ENCODE peak calls at places on chromosomes 11 and 22, in five cellular contexts. D, C, L, Z and G are unnamed samples. For H3K4me1 and H3K27me3, the result is how much of the 10 kb centered on the place peaks cover.

GRCh38 chr11:80155412-80156017 is 714.7 kb upstream of the TENM4 start:
- DNase-seq in C (no peak), Z (no peak), D (no peak), L (no peak), G (no peak)

GRCh38 chr11:60945295-60945667 is 6.7 kb downstream of the SLC15A3 start:
- DNase-seq in Z (no peak), L (no peak), C (no peak), D (no peak), G (no peak)

GRCh38 chr22:29750559-29750958 is 16.2 kb downstream of the ZMAT5 start:
- DNase-seq in C (no peak), D (no peak), Z (no peak), L (no peak), G (no peak)

GRCh38 chr11:120528749-120529148 is 17.2 kb downstream of the GRIK4 start:
- DNase-seq in D (no peak), C (no peak), L (no peak), Z (no peak), G (no peak)

GRCh38 chr22:22705328-22706100 is 61.1 kb downstream of the GGTLC2 start:
- DNase-seq in C (no peak), D (no peak), L (no peak), Z (no peak), G (peak)

GRCh38 chr22:23591203-23591791 is 11.2 kb upstream of the IGLL1 start:
- DNase-seq in D (peak), L (no peak), Z (peak), C (no peak), G (no peak)

GRCh38 chr11:15123849-15124248 is 9.1 kb downstream of the INSC start:
- DNase-seq in C (no peak), D (no peak), L (no peak), Z (no peak), G (no peak)

GRCh38 chr11:118301600-118302195 is 2.8 kb upstream of the CD3E start:
- DNase-seq in C (no peak), Z (no peak), L (no peak), D (no peak), G (no peak)

GRCh38 chr11:118166641-118167040 is 9.8 kb downstream of the SCN2B start:
- DNase-seq in Z (no peak), C (peak), D (no peak), L (no peak), G (no peak)

GRCh38 chr22:24164823-24165379 is 16.4 kb upstream of the SUSD2 start:
- DNase-seq in Z (no peak), L (no peak), D (no peak), C (no peak), G (no peak)

GRCh38 chr11:102157219-102157618 is 47.0 kb downstream of the YAP1 start:
- DNase-seq in L (no peak), D (peak), Z (peak), C (no peak), G (no peak)

GRCh38 chr11:88348870-88349269 is 11.3 kb upstream of the CTSC start:
- DNase-seq in C (no peak), Z (no peak), D (no peak), L (no peak), G (no peak)

GRCh38 chr22:40210814-40211213 is 33.1 kb downstream of the TNRC6B start:
- DNase-seq in Z (no peak), L (no peak), D (no peak), C (no peak), G (no peak)

GRCh38 chr11:18312663-18313420 is 9.1 kb downstream of the HPS5 start:
- DNase-seq in D (no peak), L (no peak), Z (no peak), C (no peak), G (no peak)

GRCh38 chr22:38953577-38954413 is 3.6 kb upstream of the APOBEC3A start:
- DNase-seq in C (no peak), L (no peak), D (no peak), Z (peak), G (peak)

GRCh38 chr11:8342821-8343681 is 79.4 kb upstream of the LMO1 start:
- DNase-seq in D (no peak), C (no peak), L (no peak), Z (no peak), G (no peak)

GRCh38 chr22:36366291-36366708 is 21.5 kb downstream of the MYH9 start:
- DNase-seq in D (no peak), C (no peak), L (no peak), Z (peak), G (no peak)

GRCh38 chr22:36365020-36365411 is 22.8 kb downstream of the MYH9 start:
- DNase-seq in C (no peak), Z (peak), D (no peak), L (no peak), G (no peak)

GRCh38 chr22:36362819-36363377 is 24.9 kb downstream of the MYH9 start:
- DNase-seq in D (no peak), L (no peak), C (no peak), Z (no peak), G (no peak)

GRCh38 chr22:36363378-36363931 is 24.3 kb downstream of the MYH9 start:
- DNase-seq in L (no peak), D (no peak), Z (no peak), C (no peak), G (no peak)

GRCh38 chr22:36364255-36365019 is 23.3 kb downstream of the MYH9 start:
- DNase-seq in L (no peak), D (no peak), C (no peak), Z (no peak), G (no peak)
- H3K4me1 ChIP-seq in L (half or more), D (half or more), C (half or more), Z (half or more), G (half or more)

DNA sequence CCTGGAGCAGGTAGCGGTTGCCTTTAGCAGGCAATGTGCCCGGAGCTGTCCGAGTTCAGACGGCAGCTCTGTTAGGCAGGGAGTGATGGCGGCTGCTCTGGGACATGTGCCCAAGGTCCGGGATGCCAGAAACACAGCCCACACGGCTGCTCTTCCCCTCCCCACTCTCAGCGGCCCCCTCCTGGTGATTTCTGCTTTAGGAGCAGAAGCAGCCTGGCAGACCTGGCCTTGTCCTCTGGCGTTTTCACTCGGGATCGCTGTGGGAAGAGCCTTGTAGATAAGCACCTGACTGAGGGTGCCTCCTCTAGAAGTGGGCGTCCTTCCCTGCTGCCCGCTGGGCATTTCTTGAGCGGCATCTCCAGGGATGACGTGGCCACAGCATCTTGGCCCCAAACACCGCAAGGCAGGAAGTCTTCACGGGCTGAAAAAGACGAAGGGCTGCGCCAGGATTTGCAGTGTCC is 392.2 kb downstream of the TBC1D22A start:
- DNase-seq in C (no peak), D (peak), L (no peak), Z (peak), G (no peak)
- TF ChIP-seq POLR2AphosphoS5 in C (no peak), D (peak), L (no peak), Z (no peak), G (peak)

GRCh38 chr11:45110562-45110961 is 35.9 kb upstream of the PRDM11 start:
- DNase-seq in D (peak), Z (peak), C (no peak), L (no peak), G (peak)
- H3K27me3 ChIP-seq in D (under half), Z (under half), C (under half), L (under half), G (under half)

GRCh38 chr11:12832828-12833227 is 158.6 kb downstream of the TEAD1 start:
- DNase-seq in C (no peak), L (no peak), Z (no peak), D (no peak), G (no peak)
- H3K4me1 ChIP-seq in C (under half), L (under half), Z (under half), D (under half), G (under half)

GRCh38 chr11:128741928-128742327 is 48.1 kb downstream of the FLI1 start:
- DNase-seq in L (no peak), D (no peak), C (no peak), Z (no peak), G (no peak)

GRCh38 chr11:128741511-128741910 is 47.6 kb downstream of the FLI1 start:
- DNase-seq in D (no peak), Z (no peak), L (no peak), C (no peak), G (no peak)

GRCh38 chr11:128749986-128750385 is 56.1 kb downstream of the FLI1 start:
- DNase-seq in C (no peak), Z (no peak), D (no peak), L (no peak), G (no peak)

GRCh38 chr11:128747728-128748148 is 53.9 kb downstream of the FLI1 start:
- DNase-seq in C (no peak), Z (no peak), D (no peak), L (no peak), G (no peak)

DNA sequence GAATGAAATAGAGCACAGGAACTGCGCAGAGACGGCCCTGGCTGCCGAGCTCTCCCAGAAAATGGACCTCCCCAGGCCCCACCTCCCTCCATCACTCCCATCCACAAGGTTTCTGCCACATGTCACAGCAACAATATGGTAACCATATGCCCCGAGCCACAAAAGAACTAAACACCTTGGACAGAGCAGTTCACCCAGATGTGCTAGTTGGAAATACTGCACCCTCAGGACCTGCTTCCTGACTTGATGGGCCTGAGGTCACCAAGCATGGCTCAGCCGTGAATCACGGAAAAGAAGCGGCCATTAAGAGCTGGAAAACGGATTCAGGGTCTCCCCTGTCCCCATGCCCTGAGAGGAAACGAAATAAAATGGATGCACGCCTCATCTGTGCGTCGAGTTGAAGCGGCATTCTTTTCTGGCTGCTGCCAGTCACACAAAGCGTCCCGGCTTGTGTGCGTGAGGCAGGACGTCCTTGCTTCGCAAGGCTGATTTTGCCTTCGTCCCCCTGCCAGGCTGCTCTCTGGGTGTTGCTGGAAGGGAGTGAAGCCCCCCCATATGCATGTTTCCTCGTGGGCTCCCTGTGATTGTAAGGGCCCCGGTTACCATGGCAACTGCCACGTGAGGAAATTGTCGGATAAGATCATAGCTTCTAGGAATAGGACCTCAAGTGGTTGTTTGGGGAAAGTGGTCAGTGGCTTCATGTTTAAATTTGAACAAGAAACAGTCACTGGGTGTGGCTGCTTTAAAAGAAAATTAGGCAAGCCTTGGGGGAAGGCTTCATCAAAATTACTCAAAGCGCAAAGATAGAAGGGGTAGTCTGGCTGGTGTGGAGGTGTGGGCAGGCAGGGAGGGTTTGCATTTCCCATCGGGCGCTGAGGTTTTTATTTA is 51.7 kb downstream of the FLI1 start:
- DNase-seq in L (no peak), Z (no peak), D (no peak), C (no peak), G (no peak)
- TF ChIP-seq POLR2AphosphoS5 in L (no peak), Z (no peak), D (no peak), C (no peak), G (no peak)

DNA sequence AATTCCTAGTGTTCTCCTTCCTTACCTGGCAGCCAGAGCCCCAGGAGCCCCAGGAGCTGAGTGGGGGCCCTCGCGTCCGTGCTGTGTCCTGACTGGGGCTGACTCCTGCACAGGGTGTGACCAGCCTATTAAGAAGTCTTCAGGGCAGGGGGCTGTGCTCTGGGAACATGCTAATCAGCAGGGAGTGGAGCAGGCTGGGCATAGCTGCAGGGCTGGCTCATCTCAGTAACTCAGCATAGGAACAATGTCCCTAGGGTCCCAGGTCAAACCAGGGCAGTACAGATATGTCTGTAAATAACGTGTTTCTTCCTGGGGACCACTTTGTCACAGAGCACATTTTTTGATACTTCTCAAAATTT is 74.1 kb downstream of the GAB4 start:
- DNase-seq in C (peak), D (no peak), Z (no peak), L (no peak), G (no peak)
- H3K27me3 ChIP-seq in C (under half), D (under half), Z (under half), L (under half), G (under half)

GRCh38 chr11:112024778-112025678 is at the start of gene DLAT:
- DNase-seq in D (peak), C (peak), L (peak), Z (peak), G (no peak)

GRCh38 chr11:112024178-112024777 is 930 bp upstream of the DLAT start:
- DNase-seq in L (no peak), D (no peak), C (no peak), Z (no peak), G (no peak)

GRCh38 chr11:112023104-112023503 is 2.1 kb upstream of the DLAT start:
- DNase-seq in C (no peak), Z (no peak), D (no peak), L (no peak), G (no peak)

GRCh38 chr11:112029460-112029859 is 4.3 kb downstream of the DLAT start:
- DNase-seq in Z (no peak), D (no peak), L (no peak), C (no peak), G (no peak)

GRCh38 chr11:112025682-112026081 is 474 bp downstream of the DLAT start:
- DNase-seq in C (no peak), Z (no peak), D (no peak), L (no peak), G (no peak)
- H3K4me1 ChIP-seq in C (under half), Z (under half), D (under half), L (under half), G (under half)

GRCh38 chr11:2990617-2991476 is 1.3 kb downstream of the NAP1L4 start:
- DNase-seq in Z (no peak), L (no peak), D (no peak), C (no peak), G (no peak)
- TF ChIP-seq POLR2AphosphoS5 in Z (no peak), L (no peak), D (no peak), C (no peak), G (no peak)